ENCODE peak calls at places on chromosomes 7 and 10, in five cellular contexts. V is HEK293T, N is HT1080, O is GM20000, E is H7. R is an unnamed sample.

GRCh38 chr7:111029574-111030357 is 61.2 kb upstream of the LRRN3 start:
- DNase-seq in V (no peak), N (peak; percentile 13), O (peak; percentile 3), E (no peak), R (no peak)

GRCh38 chr10:76337641-76338040 is 906.2 kb downstream of the LRMDA start:
- DNase-seq in V (no peak), N (peak; percentile 48), O (no peak), E (no peak), R (peak; percentile 58)

GRCh38 chr7:99772565-99772964 is 11.4 kb downstream of the CYP3A4 start:
- DNase-seq in V (no peak), N (no peak), O (no peak), E (no peak), R (no peak)

GRCh38 chr10:72009430-72010081 is 45.4 kb downstream of the CHST3 start:
- DNase-seq in V (no peak), N (peak; percentile 61), O (no peak), E (no peak), R (peak; percentile 97)

GRCh38 chr7:133434246-133434865 is 181.5 kb downstream of the EXOC4 start:
- DNase-seq in V (peak; percentile 18), N (peak; percentile 28), O (peak; percentile 58), E (no peak), R (peak; percentile 16)

GRCh38 chr7:101700424-101700823 is 71.3 kb upstream of the MYL10 start:
- DNase-seq in V (no peak), N (no peak), O (no peak), E (no peak), R (no peak)

GRCh38 chr7:41451826-41452225 is 251.1 kb downstream of the INHBA start:
- DNase-seq in V (no peak), N (peak; percentile 26), O (no peak), E (no peak), R (peak; percentile 27)

GRCh38 chr7:15780271-15780670 is 93.8 kb upstream of the MEOX2 start:
- DNase-seq in V (no peak), N (peak; percentile 72), O (no peak), E (no peak), R (peak; percentile 3)

GRCh38 chr10:95289003-95289920 is 1.5 kb downstream of the PDLIM1 start:
- DNase-seq in V (peak; percentile 42), N (peak; percentile 24), O (peak; percentile 52), E (peak; percentile 58), R (peak; percentile 62)

GRCh38 chr10:17984563-17984962 is 32.8 kb downstream of the SLC39A12 start:
- DNase-seq in V (no peak), N (no peak), O (no peak), E (no peak), R (no peak)

GRCh38 chr7:3482147-3482921 is 181.3 kb downstream of the SDK1 start:
- DNase-seq in V (peak; percentile 59), N (peak; percentile 44), O (no peak), E (peak; percentile 50), R (peak; percentile 28)

R was measured in RPMI7951.